ENCODE peak calls at places on chromosomes 4 and X, in four cellular contexts. K is GM12891, W is GM12878, A is K562. Y is an unnamed sample.
A peak's percentile ranks its signal among the peaks of the same experiment; 100 is the strongest.

GRCh38 chrX:117985241-117985640 is 131.4 kb downstream of the KLHL13 start:
- DNase-seq in A (no peak), W (no peak), K (no peak), Y (no peak)

GRCh38 chr4:147160908-147161513 is 215.3 kb upstream of the TTC29 start:
- DNase-seq in A (peak; percentile 52), K (peak; percentile 39), W (no peak), Y (peak; percentile 10)

GRCh38 chrX:42752730-42753129 is 25.2 kb downstream of the PPP1R2C start:
- DNase-seq in K (no peak), A (no peak), W (no peak), Y (no peak)

GRCh38 chrX:41332988-41333743 is 796 bp upstream of the DDX3X start:
- DNase-seq in A (peak; percentile 87), W (peak; percentile 81), K (peak; percentile 53), Y (no peak)

GRCh38 chrX:147699061-147699460 is 212.7 kb upstream of the FMR1 start:
- DNase-seq in W (no peak), A (no peak), K (no peak), Y (no peak)

GRCh38 chrX:378443-378842 is 8.3 kb downstream of the PPP2R3B start:
- DNase-seq in K (no peak), A (no peak), W (no peak), Y (no peak)

GRCh38 chr4:41079871-41080565 is 134.3 kb downstream of the APBB2 start:
- DNase-seq in W (no peak), K (no peak), A (no peak), Y (no peak)

GRCh38 chr4:15944895-15945294 is 6.4 kb upstream of the FGFBP1 start:
- DNase-seq in A (no peak), W (no peak), K (no peak), Y (no peak)

GRCh38 chr4:165631912-165632311 is 241.1 kb upstream of the TLL1 start:
- DNase-seq in K (no peak), W (no peak), A (no peak), Y (no peak)

GRCh38 chrX:128975716-128976115 is 547.6 kb downstream of the SMARCA1 start:
- DNase-seq in K (peak; percentile 0), W (no peak), A (peak; percentile 6), Y (no peak)

GRCh38 chr4:98688416-98689290 is 30.2 kb upstream of the TSPAN5 start:
- DNase-seq in A (peak; percentile 62), W (no peak), K (no peak), Y (no peak)

GRCh38 chrX:45035071-45035470 is 162.1 kb downstream of the KDM6A start:
- DNase-seq in A (no peak), W (no peak), K (no peak), Y (no peak)

GRCh38 chr4:94357624-94358023 is 15.0 kb upstream of the HPGDS start:
- DNase-seq in W (no peak), A (no peak), K (no peak), Y (no peak)

GRCh38 chr4:104066533-104066932 is 346.7 kb upstream of the TACR3 start:
- DNase-seq in K (no peak), A (peak; percentile 41), W (no peak), Y (no peak)

GRCh38 chr4:151700566-151701316 is 60.1 kb downstream of the GATB start:
- DNase-seq in K (no peak), W (no peak), A (no peak), Y (no peak)

GRCh38 chr4:2936773-2937145 is 26.4 kb downstream of the NOP14 start:
- DNase-seq in K (no peak), A (no peak), W (peak; percentile 53), Y (no peak)

GRCh38 chr4:148271166-148271565 is 171.0 kb downstream of the NR3C2 start:
- DNase-seq in K (no peak), W (no peak), A (no peak), Y (no peak)

GRCh38 chr4:109079731-109080130 is 222.7 kb downstream of the COL25A1 start:
- DNase-seq in A (no peak), W (no peak), K (no peak), Y (peak; percentile 25)

GRCh38 chrX:100976211-100976610 is 6.7 kb downstream of the ARL13A start:
- DNase-seq in K (no peak), W (no peak), A (no peak), Y (no peak)

DNA sequence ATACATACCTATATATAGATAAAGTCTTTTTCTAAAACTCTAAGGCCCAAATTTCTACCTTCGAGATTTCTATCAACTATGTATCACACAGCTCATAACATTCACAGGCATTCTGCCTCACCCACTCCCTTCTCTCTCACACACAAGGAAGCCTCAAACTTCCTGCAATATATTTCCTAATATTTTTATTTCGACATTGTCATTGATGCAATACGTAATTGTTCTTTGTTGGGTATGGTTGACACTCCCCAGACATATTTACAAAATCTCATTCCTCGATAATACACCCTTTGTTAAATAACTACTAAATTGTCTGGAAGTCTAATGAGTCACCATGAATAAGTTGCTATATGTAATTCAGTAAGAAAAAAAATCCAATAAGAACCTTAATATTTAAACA is 143.5 kb downstream of the HNRNPD start:
- DNase-seq in W (no peak), K (no peak), A (no peak), Y (peak; percentile 28)
- TF ChIP-seq SPI1 in W (no peak), K (no peak), A (no peak), Y (no peak)

GRCh38 chr4:121143126-121143525 is 21.0 kb downstream of the TNIP3 start:
- DNase-seq in W (no peak), K (no peak), A (no peak), Y (no peak)

GRCh38 chr4:121138014-121138413 is 26.1 kb downstream of the TNIP3 start:
- DNase-seq in A (no peak), W (no peak), K (no peak), Y (no peak)

GRCh38 chr4:121140712-121141111 is 23.4 kb downstream of the TNIP3 start:
- DNase-seq in K (no peak), W (no peak), A (no peak), Y (no peak)

GRCh38 chr4:121138445-121138844 is 25.7 kb downstream of the TNIP3 start:
- DNase-seq in A (no peak), K (no peak), W (no peak), Y (no peak)

GRCh38 chr4:121139533-121140222 is 24.4 kb downstream of the TNIP3 start:
- DNase-seq in W (peak; percentile 25), K (no peak), A (no peak), Y (no peak)
- TF ChIP-seq SPI1 in W (peak; percentile 72), K (peak; percentile 73), A (no peak), Y (no peak)

GRCh38 chr4:54439831-54440243 is 210.7 kb downstream of the PDGFRA start:
- DNase-seq in W (no peak), K (no peak), A (peak; percentile 18), Y (peak; percentile 21)

GRCh38 chr4:54446556-54446955 is 211.2 kb upstream of the KIT start:
- DNase-seq in K (no peak), A (no peak), W (no peak), Y (no peak)

GRCh38 chr4:54440394-54441223 is 211.5 kb downstream of the PDGFRA start:
- DNase-seq in A (peak; percentile 40), W (no peak), K (no peak), Y (peak; percentile 50)
- TF ChIP-seq SPI1 in A (no peak), W (no peak), K (no peak), Y (no peak)

DNA sequence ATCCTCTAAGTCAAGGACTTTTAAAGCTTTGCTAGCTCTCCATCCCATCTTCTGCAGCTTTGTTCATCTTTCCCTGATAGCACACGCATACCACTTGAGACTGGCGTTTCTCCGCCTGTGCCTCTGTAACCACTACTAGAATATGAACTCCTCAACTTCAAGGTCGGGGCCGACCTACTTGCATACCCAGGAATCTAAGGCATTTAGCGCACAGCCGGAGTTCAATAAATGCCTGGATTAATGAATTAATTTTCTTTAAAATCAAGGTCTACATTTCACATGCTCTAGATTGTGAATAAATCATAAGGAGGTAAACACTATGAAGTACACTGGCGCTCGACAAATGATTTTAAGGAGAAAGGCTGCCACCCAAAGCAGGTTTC is 89.3 kb downstream of the HNRNPD start:
- DNase-seq in W (no peak), K (no peak), A (no peak), Y (no peak)
- TF ChIP-seq SPI1 in W (no peak), K (no peak), A (no peak), Y (no peak)

DNA sequence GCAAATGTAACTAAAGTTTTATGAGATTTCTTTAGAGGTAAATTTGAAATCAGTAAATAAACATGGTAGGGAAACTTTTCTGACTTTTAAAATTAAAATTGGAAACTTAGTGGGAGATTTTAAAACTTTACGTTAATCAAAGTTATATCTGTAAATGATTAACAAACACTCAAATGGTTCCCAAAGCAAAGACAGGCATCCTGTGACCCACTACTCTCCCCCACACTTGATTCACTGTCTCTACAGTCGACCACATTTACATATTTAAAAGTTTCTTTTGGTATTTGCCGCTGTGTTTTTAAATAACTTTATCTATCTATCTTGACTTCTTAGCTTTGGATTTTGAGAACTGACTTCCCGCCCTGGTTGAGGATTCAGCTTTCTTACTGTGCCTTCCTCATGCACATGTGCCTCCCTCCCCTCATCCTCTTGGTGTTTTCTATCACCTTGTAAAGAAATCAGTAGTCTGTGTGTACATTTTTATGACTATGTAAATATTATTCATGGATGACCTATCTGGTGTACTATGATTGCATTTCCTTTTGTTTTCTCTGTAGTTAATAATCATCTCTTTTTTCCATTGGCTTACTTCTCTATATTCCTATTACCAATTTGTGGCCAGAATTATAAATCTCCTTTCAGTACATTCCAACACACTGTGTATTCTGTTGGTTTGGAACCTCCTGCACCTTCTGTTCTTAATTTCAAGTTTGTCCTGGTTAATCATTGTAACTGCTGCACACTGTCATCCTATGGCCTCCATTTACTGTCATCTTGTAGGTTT is 72.6 kb downstream of the WWC2 start:
- DNase-seq in A (no peak), K (no peak), W (no peak), Y (no peak)
- TF ChIP-seq SPI1 in A (no peak), K (no peak), W (no peak), Y (no peak)

GRCh38 chrX:39613508-39613921 is 484.2 kb downstream of the BCOR start:
- DNase-seq in A (no peak), W (no peak), K (no peak), Y (no peak)
- TF ChIP-seq SPI1 in A (no peak), W (no peak), K (no peak), Y (no peak)

DNA sequence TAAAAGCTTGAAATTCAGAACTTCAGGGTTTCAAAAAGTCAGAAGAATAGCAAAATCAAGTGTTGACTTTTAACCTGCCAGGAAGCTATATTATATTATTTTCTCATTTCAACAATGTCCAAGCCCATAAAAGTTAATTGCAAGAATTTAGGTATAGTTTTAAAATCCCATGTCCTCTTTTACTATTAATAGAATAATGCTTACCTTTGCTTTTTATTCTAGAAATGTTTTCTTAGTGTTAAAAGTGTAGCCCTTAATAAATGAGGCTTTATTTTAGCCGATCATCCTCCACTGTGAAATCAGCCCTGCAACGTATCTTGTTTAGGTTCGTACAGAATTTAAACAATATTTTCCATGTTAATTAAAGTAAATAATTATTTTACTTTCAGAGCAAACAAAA is 31.5 kb downstream of the TMA16 start:
- DNase-seq in W (no peak), K (no peak), A (no peak), Y (no peak)
- TF ChIP-seq SPI1 in W (no peak), K (no peak), A (no peak), Y (no peak)